ENCODE peak calls at places on chromosome 12, in seven cellular contexts. G is mesothelial cell of epicardium, U is mucosa of descending colon, X is neural progenitor cell, O is cardiac muscle cell, L is AG04449, S is NCI-H1694. C is an unnamed sample.

GRCh38 chr12:45914090-45914489 is 76.3 kb downstream of the SCAF11 start:
- DNase-seq in X (peak), L (peak), U (no peak), G (no peak), O (peak), S (no peak), C (no peak)

GRCh38 chr12:109840349-109841073 is 7.3 kb upstream of the TRPV4 start:
- DNase-seq in U (no peak), X (peak), G (no peak), S (no peak), O (no peak), L (no peak), C (no peak)

GRCh38 chr12:7180685-7181084 is 8.8 kb upstream of the PEX5 start:
- DNase-seq in O (no peak), L (no peak), X (no peak), G (no peak), U (no peak), S (no peak), C (no peak)

GRCh38 chr12:4824415-4824814 is 85.3 kb upstream of the KCNA1 start:
- DNase-seq in G (no peak), U (no peak), L (peak), S (no peak), X (no peak), O (peak), C (no peak)

GRCh38 chr12:89343127-89343526 is 9.2 kb downstream of the DUSP6 start:
- DNase-seq in X (no peak), O (peak), U (no peak), L (no peak), G (no peak), S (no peak), C (no peak)

GRCh38 chr12:79911889-79912656 is 22.8 kb downstream of the PPP1R12A start:
- DNase-seq in L (no peak), G (no peak), X (no peak), O (peak), U (no peak), S (no peak), C (no peak)

GRCh38 chr12:77855548-77855947 is 24.9 kb downstream of the NAV3 start:
- DNase-seq in X (no peak), U (no peak), O (no peak), S (no peak), L (no peak), G (no peak), C (no peak)

GRCh38 chr12:93857279-93857894 is 180.2 kb downstream of the CRADD start:
- DNase-seq in S (no peak), L (peak), U (no peak), X (no peak), G (no peak), O (peak), C (no peak)

GRCh38 chr12:4701383-4701782 is 18.8 kb upstream of the GALNT8 start:
- DNase-seq in G (no peak), O (peak), U (no peak), X (no peak), S (no peak), L (no peak), C (no peak)

GRCh38 chr12:53268637-53269562 is 801 bp downstream of the ESPL1 start:
- DNase-seq in O (no peak), U (no peak), S (no peak), L (no peak), G (no peak), X (no peak), C (no peak)

GRCh38 chr12:25549120-25549519 is 4.0 kb downstream of the LMNTD1 start:
- DNase-seq in L (no peak), G (no peak), X (no peak), O (no peak), U (no peak), S (no peak), C (no peak)

GRCh38 chr12:53937596-53938275 is 895 bp upstream of the HOXC13 start:
- DNase-seq in G (no peak), U (no peak), O (no peak), X (no peak), S (no peak), L (no peak), C (no peak)

GRCh38 chr12:129776977-129777667 is 126.7 kb downstream of the TMEM132D start:
- DNase-seq in U (no peak), L (no peak), X (no peak), O (no peak), S (no peak), G (no peak), C (no peak)

GRCh38 chr12:122050706-122051105 is 27.9 kb upstream of the MLXIP start:
- DNase-seq in G (no peak), L (no peak), X (no peak), U (no peak), S (no peak), O (no peak), C (no peak)

GRCh38 chr12:52630609-52631200 is 12.3 kb upstream of the KRT73 start:
- DNase-seq in L (no peak), U (no peak), S (no peak), X (no peak), G (no peak), O (no peak), C (no peak)

GRCh38 chr12:132109741-132110140 is 34.4 kb downstream of the DDX51 start:
- DNase-seq in S (no peak), U (no peak), G (no peak), L (no peak), O (no peak), X (no peak), C (no peak)

GRCh38 chr12:123960856-123961255 is 11.8 kb downstream of the CCDC92 start:
- DNase-seq in G (no peak), O (no peak), S (no peak), X (no peak), L (no peak), U (no peak), C (no peak)

GRCh38 chr12:69471667-69472385 is 1.6 kb downstream of the FRS2 start:
- DNase-seq in S (no peak), O (no peak), X (no peak), L (no peak), U (no peak), G (no peak), C (no peak)

GRCh38 chr12:76346798-76347420 is 1.3 kb downstream of the BBS10 start:
- DNase-seq in X (peak), L (no peak), G (no peak), O (peak), U (no peak), S (peak), C (peak)

C was measured in WERI-Rb-1.